ENCODE peak calls at places on chromosomes 7 and 10, in five cellular contexts. L is pancreas; D is PC-9; M is CD8-positive, alpha-beta T cell; K is HAP-1. A is an unnamed sample. For H3K4me1, the result is how much of the 10 kb centered on the place peaks cover.

GRCh38 chr10:35387768-35388167 is 51.5 kb downstream of the CCNY start:
- DNase-seq in D (peak), K (no peak), L (no peak), M (no peak), A (no peak)

GRCh38 chr7:122752583-122752982 is 49.9 kb upstream of the RNF148 start:
- DNase-seq in M (no peak), D (no peak), K (no peak), L (no peak), A (no peak)

GRCh38 chr7:91357379-91357778 is 93.1 kb downstream of the FZD1 start:
- DNase-seq in L (no peak), D (no peak), K (no peak), M (no peak), A (no peak)

GRCh38 chr10:110214380-110214826 is 7.0 kb downstream of the MXI1 start:
- DNase-seq in L (peak), M (no peak), D (no peak), K (no peak), A (no peak)

GRCh38 chr10:53406532-53406931 is 633.9 kb upstream of the MBL2 start:
- DNase-seq in M (no peak), D (no peak), K (no peak), L (no peak), A (no peak)

GRCh38 chr7:97126483-97127171 is 9.1 kb downstream of the SDHAF3 start:
- DNase-seq in M (no peak), D (no peak), K (no peak), L (no peak), A (peak)

GRCh38 chr7:27148776-27149641 is 1.4 kb upstream of the HOXA6 start:
- DNase-seq in L (no peak), K (peak), D (no peak), M (no peak), A (no peak)

GRCh38 chr7:54946764-54947163 is 72.1 kb upstream of the EGFR start:
- DNase-seq in K (no peak), M (no peak), D (peak), L (no peak), A (no peak)

GRCh38 chr10:43048301-43049051 is 28.4 kb upstream of the RET start:
- DNase-seq in L (no peak), M (no peak), K (no peak), D (no peak), A (no peak)

GRCh38 chr10:6023661-6024333 is 38.4 kb downstream of the IL2RA start:
- DNase-seq in K (no peak), D (no peak), M (no peak), L (no peak), A (no peak)

GRCh38 chr10:86368987-86369386 is 2.4 kb upstream of the GRID1 start:
- DNase-seq in K (no peak), M (no peak), L (no peak), D (no peak), A (no peak)

GRCh38 chr7:74464931-74465906 is 11.5 kb downstream of the GTF2IRD1 start:
- DNase-seq in L (no peak), M (no peak), D (peak), K (no peak), A (no peak)

GRCh38 chr10:97207131-97207530 is 21.4 kb upstream of the SLIT1 start:
- DNase-seq in L (no peak), K (no peak), M (no peak), D (no peak), A (no peak)

GRCh38 chr7:138396251-138397070 is 63.6 kb upstream of the TRIM24 start:
- DNase-seq in M (no peak), K (peak), L (peak), D (no peak), A (no peak)

GRCh38 chr7:69728299-69728698 is 130.0 kb downstream of the AUTS2 start:
- DNase-seq in M (no peak), L (no peak), D (no peak), K (no peak), A (no peak)

GRCh38 chr7:132161231-132161915 is 414.9 kb downstream of the PLXNA4 start:
- DNase-seq in K (no peak), D (peak), M (no peak), L (no peak), A (no peak)

GRCh38 chr7:150992051-150992640 is 1.3 kb downstream of the NOS3 start:
- DNase-seq in M (no peak), D (no peak), L (no peak), K (no peak), A (no peak)

GRCh38 chr10:123807444-123808035 is 84.1 kb downstream of the CPXM2 start:
- DNase-seq in K (peak), D (no peak), L (no peak), M (no peak), A (no peak)

GRCh38 chr7:25557379-25557916 is 329.2 kb upstream of the NPVF start:
- DNase-seq in D (no peak), L (no peak), M (no peak), K (peak), A (no peak)

GRCh38 chr10:121284952-121285351 is 313.3 kb downstream of the FGFR2 start:
- DNase-seq in K (no peak), M (no peak), D (no peak), L (peak), A (no peak)

GRCh38 chr7:147547252-147547897 is 1043.2 kb upstream of the C7orf33 start:
- DNase-seq in L (peak), M (no peak), K (peak), D (peak), A (peak)

GRCh38 chr7:111018960-111019835 is 71.7 kb upstream of the LRRN3 start:
- DNase-seq in D (no peak), M (peak), K (peak), L (no peak), A (no peak)

GRCh38 chr10:133261726-133262325 is 14.8 kb downstream of the ADAM8 start:
- DNase-seq in K (peak), M (peak), L (peak), D (peak), A (no peak)
- H3K4me1 ChIP-seq in K (under half), M (half or more), L (under half), D (under half), A (under half)

DNA sequence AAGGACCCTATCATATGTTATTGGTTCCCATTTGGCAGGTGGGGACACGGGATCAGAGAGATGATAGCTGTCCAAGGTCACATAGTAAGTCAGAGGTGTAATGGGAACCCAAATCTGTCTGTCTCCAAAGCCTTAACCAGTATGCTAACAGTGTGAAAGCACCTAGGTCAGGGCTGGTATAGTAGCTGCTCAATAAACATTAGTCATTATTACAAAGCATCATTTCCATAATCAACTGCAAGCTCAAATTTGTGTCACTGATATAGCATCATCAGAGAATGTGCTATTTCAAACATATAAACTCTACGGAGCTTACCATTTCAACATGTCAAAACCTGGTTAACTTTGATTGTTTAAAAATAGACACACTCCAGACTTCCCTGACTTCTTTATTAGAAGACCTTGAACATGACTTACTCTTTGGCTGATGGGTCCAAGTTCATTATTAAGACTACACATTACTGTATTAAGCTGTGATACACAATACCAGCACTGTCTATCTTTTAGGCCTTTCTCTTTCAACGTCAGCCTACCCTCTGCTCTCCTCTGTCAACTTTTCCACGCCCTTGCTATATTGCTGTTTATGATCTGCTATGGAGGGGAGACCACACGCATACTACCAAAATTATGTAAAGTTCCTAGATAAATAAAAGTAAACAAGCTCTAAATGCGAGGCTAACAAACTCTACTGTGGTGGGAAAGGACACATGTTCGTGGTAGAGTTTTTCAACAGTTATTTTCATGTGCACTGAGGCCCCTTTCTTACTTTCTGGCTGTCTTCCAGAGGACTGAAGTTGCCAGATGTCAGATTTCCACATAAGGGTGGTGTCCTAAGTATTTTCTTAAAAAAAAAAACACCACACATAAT is 33.6 kb downstream of the DNMBP start:
- DNase-seq in D (no peak), L (no peak), K (no peak), M (no peak), A (no peak)
- H3K4me1 ChIP-seq in D (under half), L (under half), K (half or more), M (under half), A (under half)

DNA sequence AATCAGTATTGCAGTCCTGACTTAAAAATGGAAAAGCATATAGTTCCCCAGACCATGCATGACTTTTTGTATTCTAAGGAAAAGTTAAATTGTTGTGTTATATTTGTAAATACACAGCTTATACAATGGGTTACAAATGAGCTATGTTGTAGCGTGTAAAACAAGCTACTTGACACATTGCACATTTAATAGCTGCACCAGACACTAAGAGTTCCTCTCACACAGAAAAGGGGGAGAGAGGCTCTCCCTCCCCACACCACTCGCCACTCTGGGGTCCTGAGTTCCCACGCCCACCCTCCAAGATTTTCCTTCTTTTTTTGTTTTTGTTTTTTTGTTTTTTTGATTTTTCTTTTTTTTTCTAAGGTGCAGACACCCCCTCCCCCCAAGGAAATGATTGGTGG is 6.3 kb downstream of the KLF6 start:
- DNase-seq in K (no peak), M (no peak), D (no peak), L (no peak), A (no peak)
- H3K4me1 ChIP-seq in K (under half), M (half or more), D (half or more), L (half or more), A (under half)

GRCh38 chr10:132412316-132413192 is 15.6 kb downstream of the PWWP2B start:
- DNase-seq in L (peak), K (no peak), M (no peak), D (no peak), A (no peak)

GRCh38 chr10:132411561-132412253 is 14.7 kb downstream of the PWWP2B start:
- DNase-seq in K (no peak), L (peak), M (no peak), D (no peak), A (no peak)

GRCh38 chr10:132414402-132415016 is 17.5 kb downstream of the PWWP2B start:
- DNase-seq in L (no peak), M (no peak), K (no peak), D (no peak), A (no peak)

GRCh38 chr10:132415255-132415654 is 18.3 kb downstream of the PWWP2B start:
- DNase-seq in L (no peak), D (no peak), M (no peak), K (no peak), A (no peak)

GRCh38 chr10:132413226-132414205 is 16.5 kb downstream of the PWWP2B start:
- DNase-seq in K (no peak), D (no peak), M (no peak), L (no peak), A (no peak)
- H3K4me1 ChIP-seq in K (under half), D (under half), M (under half), L (half or more), A (under half)

DNA sequence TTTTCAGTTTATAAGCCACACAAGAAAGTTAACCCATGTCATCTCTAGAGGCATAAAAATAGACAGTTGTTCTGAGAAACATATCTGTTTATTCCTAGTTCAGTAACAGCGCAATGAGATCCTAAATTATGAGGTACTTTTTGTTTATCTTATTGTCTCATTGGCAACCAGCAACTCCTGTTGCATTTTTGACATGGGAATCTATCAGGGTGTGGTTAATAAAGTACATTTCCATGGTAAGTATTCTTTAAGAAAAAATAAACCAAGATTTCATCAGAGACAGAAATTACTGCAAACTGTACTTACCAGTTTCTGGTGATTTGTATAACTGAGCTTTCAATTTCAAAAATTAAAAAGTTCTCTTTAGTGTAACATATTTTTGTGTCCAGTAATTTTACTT is 9.0 kb downstream of the FAS start:
- DNase-seq in K (no peak), M (no peak), D (no peak), L (no peak), A (no peak)
- H3K4me1 ChIP-seq in K (under half), M (under half), D (under half), L (under half), A (under half)

DNA sequence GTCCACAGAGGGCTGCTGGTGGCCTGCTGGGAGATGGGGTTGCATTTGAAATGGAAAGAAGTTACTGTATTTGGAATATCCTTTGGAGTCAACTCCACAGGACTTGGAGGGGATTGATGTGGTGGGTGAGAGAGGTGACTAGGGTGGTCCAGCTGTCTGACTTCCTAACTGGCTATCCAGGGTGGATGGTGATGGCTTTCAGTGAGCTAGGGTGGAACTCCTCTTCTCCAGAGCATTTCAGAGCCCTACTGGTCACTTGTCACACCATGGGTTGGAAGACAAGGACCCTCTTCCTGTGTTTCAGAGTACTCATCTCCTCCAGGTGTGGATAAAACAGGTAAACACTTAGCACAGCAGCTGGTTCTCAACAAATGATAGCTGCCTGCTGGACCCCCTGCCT is 3.3 kb upstream of the ADAMTS14 start:
- DNase-seq in M (no peak), K (no peak), L (no peak), D (no peak), A (no peak)
- H3K4me1 ChIP-seq in M (under half), K (under half), L (under half), D (under half), A (under half)

DNA sequence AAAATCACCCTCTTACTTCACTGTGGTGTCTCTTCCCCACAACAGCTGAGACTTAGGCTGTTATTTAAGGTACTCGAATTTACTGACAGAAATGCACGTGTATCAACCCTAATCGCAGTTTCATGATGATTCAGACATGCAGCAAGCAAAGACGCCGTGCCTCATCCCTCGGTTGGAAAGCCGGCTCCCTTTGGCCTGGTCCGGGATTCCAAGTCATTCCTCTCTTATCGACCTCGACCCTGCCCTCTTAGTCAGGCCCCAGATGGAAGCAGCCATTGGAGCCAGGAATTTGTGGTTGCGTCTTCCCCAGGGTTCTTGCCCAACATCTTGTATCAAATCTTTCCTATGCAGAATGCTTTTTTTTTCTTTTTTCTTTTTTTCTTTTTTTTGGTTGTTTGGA is 229.5 kb downstream of the GATA3 start:
- DNase-seq in K (no peak), M (no peak), D (no peak), L (no peak), A (no peak)
- H3K4me1 ChIP-seq in K (under half), M (under half), D (under half), L (under half), A (under half)

GRCh38 chr10:68333058-68333395 is 299 bp upstream of the PBLD start:
- DNase-seq in M (no peak), K (no peak), L (no peak), D (no peak), A (no peak)
- H3K4me1 ChIP-seq in M (under half), K (under half), L (under half), D (under half), A (under half)

DNA sequence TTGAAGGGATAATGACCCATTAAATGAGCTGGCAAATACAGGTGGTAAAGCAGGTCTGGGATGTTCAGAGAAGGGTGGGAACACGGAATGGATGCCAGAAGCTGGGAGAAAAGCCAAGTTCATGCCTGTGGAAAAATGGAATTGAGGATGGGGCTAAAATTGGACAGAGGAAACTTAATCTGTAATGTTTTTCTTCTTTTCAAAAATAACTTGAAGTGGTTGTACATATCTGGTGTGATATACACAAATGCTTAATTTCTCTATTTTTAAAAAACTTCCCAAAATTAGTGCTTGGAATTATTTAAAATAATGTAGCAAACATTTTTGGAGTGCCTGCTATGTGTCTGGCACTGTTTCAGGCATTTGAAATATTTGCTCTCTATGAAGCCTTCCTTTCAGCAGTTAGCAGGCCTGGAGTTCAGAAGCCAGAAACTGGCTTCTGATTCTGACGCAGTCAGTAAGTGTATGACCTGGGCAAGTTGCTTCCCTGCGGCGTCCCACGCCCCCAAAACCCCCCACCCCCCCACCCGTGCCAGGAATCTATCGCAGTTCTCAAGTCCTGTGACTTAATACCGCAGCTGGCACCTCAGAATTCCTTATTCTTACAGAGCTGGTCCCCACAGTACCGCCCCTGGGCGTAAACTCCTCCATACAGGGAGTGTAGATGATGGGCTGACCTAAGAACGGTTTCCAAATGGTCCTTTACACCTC is 843 bp upstream of the MALSU1 start:
- DNase-seq in L (peak), D (peak), M (no peak), K (peak), A (no peak)
- H3K4me1 ChIP-seq in L (under half), D (under half), M (under half), K (under half), A (under half)